ENCODE peak calls at places on chromosome 6, in five cellular contexts. One of them, this sample, is unnamed.

GRCh38 chr6:144383336-144383735 is 98.2 kb downstream of the UTRN start:
- ATAC-seq in PC-3: no peak
- ATAC-seq in stimulated activated naive B cell treated with anti-CD40 and anti-IgM and Interleukin-4, amounts not matched to agents 10 μg/mL and 1 μg/mL and 100 μg/mL, for 72 hours: no peak
- ATAC-seq in K562: no peak
- ATAC-seq in activated naive CD8-positive, alpha-beta T cell treated with anti-CD3 and anti-CD28 coated beads, Interleukin-2, amount 50 U/mL, for 24 hours: no peak
- ATAC-seq in this sample: no peak

GRCh38 chr6:151647871-151648639 is 154.2 kb downstream of the CCDC170 start:
- ATAC-seq in PC-3: no peak
- ATAC-seq in stimulated activated naive B cell treated with anti-CD40 and anti-IgM and Interleukin-4, amounts not matched to agents 10 μg/mL and 1 μg/mL and 100 μg/mL, for 72 hours: no peak
- ATAC-seq in K562: peak; percentile 97
- ATAC-seq in activated naive CD8-positive, alpha-beta T cell treated with anti-CD3 and anti-CD28 coated beads, Interleukin-2, amount 50 U/mL, for 24 hours: no peak
- ATAC-seq in this sample: no peak

GRCh38 chr6:113137411-113137810 is 719.7 kb upstream of the MARCKS start:
- ATAC-seq in PC-3: no peak
- ATAC-seq in stimulated activated naive B cell treated with anti-CD40 and anti-IgM and Interleukin-4, amounts not matched to agents 10 μg/mL and 1 μg/mL and 100 μg/mL, for 72 hours: no peak
- ATAC-seq in K562: no peak
- ATAC-seq in activated naive CD8-positive, alpha-beta T cell treated with anti-CD3 and anti-CD28 coated beads, Interleukin-2, amount 50 U/mL, for 24 hours: no peak
- ATAC-seq in this sample: no peak

GRCh38 chr6:138404666-138405337 is 779 bp downstream of the HEBP2 start:
- ATAC-seq in PC-3: peak; percentile 6
- ATAC-seq in stimulated activated naive B cell treated with anti-CD40 and anti-IgM and Interleukin-4, amounts not matched to agents 10 μg/mL and 1 μg/mL and 100 μg/mL, for 72 hours: peak; percentile 34
- ATAC-seq in K562: peak; percentile 21
- ATAC-seq in activated naive CD8-positive, alpha-beta T cell treated with anti-CD3 and anti-CD28 coated beads, Interleukin-2, amount 50 U/mL, for 24 hours: peak; percentile 12
- ATAC-seq in this sample: peak; percentile 51

GRCh38 chr6:37013516-37014491 is 8.3 kb downstream of the FGD2 start:
- ATAC-seq in PC-3: no peak
- ATAC-seq in stimulated activated naive B cell treated with anti-CD40 and anti-IgM and Interleukin-4, amounts not matched to agents 10 μg/mL and 1 μg/mL and 100 μg/mL, for 72 hours: no peak
- ATAC-seq in K562: no peak
- ATAC-seq in activated naive CD8-positive, alpha-beta T cell treated with anti-CD3 and anti-CD28 coated beads, Interleukin-2, amount 50 U/mL, for 24 hours: no peak
- ATAC-seq in this sample: no peak

GRCh38 chr6:143701343-143702234 is 23.8 kb downstream of the PHACTR2 start:
- ATAC-seq in PC-3: no peak
- ATAC-seq in stimulated activated naive B cell treated with anti-CD40 and anti-IgM and Interleukin-4, amounts not matched to agents 10 μg/mL and 1 μg/mL and 100 μg/mL, for 72 hours: no peak
- ATAC-seq in K562: no peak
- ATAC-seq in activated naive CD8-positive, alpha-beta T cell treated with anti-CD3 and anti-CD28 coated beads, Interleukin-2, amount 50 U/mL, for 24 hours: no peak
- ATAC-seq in this sample: no peak

GRCh38 chr6:33841070-33841469 is 37.3 kb upstream of the MLN start:
- ATAC-seq in PC-3: no peak
- ATAC-seq in stimulated activated naive B cell treated with anti-CD40 and anti-IgM and Interleukin-4, amounts not matched to agents 10 μg/mL and 1 μg/mL and 100 μg/mL, for 72 hours: no peak
- ATAC-seq in K562: peak; percentile 40
- ATAC-seq in activated naive CD8-positive, alpha-beta T cell treated with anti-CD3 and anti-CD28 coated beads, Interleukin-2, amount 50 U/mL, for 24 hours: no peak
- ATAC-seq in this sample: no peak

GRCh38 chr6:154341326-154341725 is 15.3 kb downstream of the IPCEF1 start:
- ATAC-seq in PC-3: no peak
- ATAC-seq in stimulated activated naive B cell treated with anti-CD40 and anti-IgM and Interleukin-4, amounts not matched to agents 10 μg/mL and 1 μg/mL and 100 μg/mL, for 72 hours: no peak
- ATAC-seq in K562: no peak
- ATAC-seq in activated naive CD8-positive, alpha-beta T cell treated with anti-CD3 and anti-CD28 coated beads, Interleukin-2, amount 50 U/mL, for 24 hours: no peak
- ATAC-seq in this sample: no peak

GRCh38 chr6:90131614-90132423 is 164.8 kb downstream of the BACH2 start:
- ATAC-seq in PC-3: no peak
- ATAC-seq in stimulated activated naive B cell treated with anti-CD40 and anti-IgM and Interleukin-4, amounts not matched to agents 10 μg/mL and 1 μg/mL and 100 μg/mL, for 72 hours: peak; percentile 43
- ATAC-seq in K562: no peak
- ATAC-seq in activated naive CD8-positive, alpha-beta T cell treated with anti-CD3 and anti-CD28 coated beads, Interleukin-2, amount 50 U/mL, for 24 hours: peak; percentile 23
- ATAC-seq in this sample: no peak

GRCh38 chr6:35234901-35235300 is 21.1 kb downstream of the SCUBE3 start:
- ATAC-seq in PC-3: no peak
- ATAC-seq in stimulated activated naive B cell treated with anti-CD40 and anti-IgM and Interleukin-4, amounts not matched to agents 10 μg/mL and 1 μg/mL and 100 μg/mL, for 72 hours: no peak
- ATAC-seq in K562: no peak
- ATAC-seq in activated naive CD8-positive, alpha-beta T cell treated with anti-CD3 and anti-CD28 coated beads, Interleukin-2, amount 50 U/mL, for 24 hours: no peak
- ATAC-seq in this sample: no peak

GRCh38 chr6:160069050-160069454 is 52.6 kb upstream of the SLC22A1 start:
- ATAC-seq in PC-3: no peak
- ATAC-seq in stimulated activated naive B cell treated with anti-CD40 and anti-IgM and Interleukin-4, amounts not matched to agents 10 μg/mL and 1 μg/mL and 100 μg/mL, for 72 hours: peak; percentile 94
- ATAC-seq in K562: no peak
- ATAC-seq in activated naive CD8-positive, alpha-beta T cell treated with anti-CD3 and anti-CD28 coated beads, Interleukin-2, amount 50 U/mL, for 24 hours: peak; percentile 31
- ATAC-seq in this sample: peak; percentile 96

GRCh38 chr6:129047834-129048233 is 164.9 kb downstream of the LAMA2 start:
- ATAC-seq in PC-3: no peak
- ATAC-seq in stimulated activated naive B cell treated with anti-CD40 and anti-IgM and Interleukin-4, amounts not matched to agents 10 μg/mL and 1 μg/mL and 100 μg/mL, for 72 hours: no peak
- ATAC-seq in K562: no peak
- ATAC-seq in activated naive CD8-positive, alpha-beta T cell treated with anti-CD3 and anti-CD28 coated beads, Interleukin-2, amount 50 U/mL, for 24 hours: no peak
- ATAC-seq in this sample: no peak

GRCh38 chr6:41255638-41256246 is 27.6 kb downstream of the TREML4 start:
- ATAC-seq in PC-3: no peak
- ATAC-seq in stimulated activated naive B cell treated with anti-CD40 and anti-IgM and Interleukin-4, amounts not matched to agents 10 μg/mL and 1 μg/mL and 100 μg/mL, for 72 hours: peak; percentile 33
- ATAC-seq in K562: no peak
- ATAC-seq in activated naive CD8-positive, alpha-beta T cell treated with anti-CD3 and anti-CD28 coated beads, Interleukin-2, amount 50 U/mL, for 24 hours: no peak
- ATAC-seq in this sample: no peak

GRCh38 chr6:166488701-166489100 is 97.8 kb downstream of the RAMACL start:
- ATAC-seq in PC-3: no peak
- ATAC-seq in stimulated activated naive B cell treated with anti-CD40 and anti-IgM and Interleukin-4, amounts not matched to agents 10 μg/mL and 1 μg/mL and 100 μg/mL, for 72 hours: peak; percentile 15
- ATAC-seq in K562: no peak
- ATAC-seq in activated naive CD8-positive, alpha-beta T cell treated with anti-CD3 and anti-CD28 coated beads, Interleukin-2, amount 50 U/mL, for 24 hours: no peak
- ATAC-seq in this sample: no peak

GRCh38 chr6:156598316-156598715 is 178.9 kb upstream of the ARID1B start:
- ATAC-seq in PC-3: no peak
- ATAC-seq in stimulated activated naive B cell treated with anti-CD40 and anti-IgM and Interleukin-4, amounts not matched to agents 10 μg/mL and 1 μg/mL and 100 μg/mL, for 72 hours: no peak
- ATAC-seq in K562: no peak
- ATAC-seq in activated naive CD8-positive, alpha-beta T cell treated with anti-CD3 and anti-CD28 coated beads, Interleukin-2, amount 50 U/mL, for 24 hours: no peak
- ATAC-seq in this sample: no peak

GRCh38 chr6:4055420-4056041 is 23.4 kb downstream of the FAM217A start:
- ATAC-seq in PC-3: peak; percentile 57
- ATAC-seq in stimulated activated naive B cell treated with anti-CD40 and anti-IgM and Interleukin-4, amounts not matched to agents 10 μg/mL and 1 μg/mL and 100 μg/mL, for 72 hours: no peak
- ATAC-seq in K562: peak; percentile 84
- ATAC-seq in activated naive CD8-positive, alpha-beta T cell treated with anti-CD3 and anti-CD28 coated beads, Interleukin-2, amount 50 U/mL, for 24 hours: no peak
- ATAC-seq in this sample: no peak

GRCh38 chr6:168107191-168107940 is 28.4 kb upstream of the FRMD1 start:
- ATAC-seq in PC-3: no peak
- ATAC-seq in stimulated activated naive B cell treated with anti-CD40 and anti-IgM and Interleukin-4, amounts not matched to agents 10 μg/mL and 1 μg/mL and 100 μg/mL, for 72 hours: no peak
- ATAC-seq in K562: no peak
- ATAC-seq in activated naive CD8-positive, alpha-beta T cell treated with anti-CD3 and anti-CD28 coated beads, Interleukin-2, amount 50 U/mL, for 24 hours: no peak
- ATAC-seq in this sample: no peak

GRCh38 chr6:23828861-23829260 is 297.2 kb upstream of the NRSN1 start:
- ATAC-seq in PC-3: no peak
- ATAC-seq in stimulated activated naive B cell treated with anti-CD40 and anti-IgM and Interleukin-4, amounts not matched to agents 10 μg/mL and 1 μg/mL and 100 μg/mL, for 72 hours: no peak
- ATAC-seq in K562: no peak
- ATAC-seq in activated naive CD8-positive, alpha-beta T cell treated with anti-CD3 and anti-CD28 coated beads, Interleukin-2, amount 50 U/mL, for 24 hours: no peak
- ATAC-seq in this sample: no peak

GRCh38 chr6:17226269-17226668 is 54.9 kb upstream of the RBM24 start:
- ATAC-seq in PC-3: no peak
- ATAC-seq in stimulated activated naive B cell treated with anti-CD40 and anti-IgM and Interleukin-4, amounts not matched to agents 10 μg/mL and 1 μg/mL and 100 μg/mL, for 72 hours: no peak
- ATAC-seq in K562: no peak
- ATAC-seq in activated naive CD8-positive, alpha-beta T cell treated with anti-CD3 and anti-CD28 coated beads, Interleukin-2, amount 50 U/mL, for 24 hours: no peak
- ATAC-seq in this sample: no peak

GRCh38 chr6:108609276-108609769 is 48.6 kb downstream of the FOXO3 start:
- ATAC-seq in PC-3: peak; percentile 99
- ATAC-seq in stimulated activated naive B cell treated with anti-CD40 and anti-IgM and Interleukin-4, amounts not matched to agents 10 μg/mL and 1 μg/mL and 100 μg/mL, for 72 hours: no peak
- ATAC-seq in K562: no peak
- ATAC-seq in activated naive CD8-positive, alpha-beta T cell treated with anti-CD3 and anti-CD28 coated beads, Interleukin-2, amount 50 U/mL, for 24 hours: no peak
- ATAC-seq in this sample: no peak

GRCh38 chr6:105954148-105954547 is 132.0 kb upstream of the PRDM1 start:
- ATAC-seq in PC-3: no peak
- ATAC-seq in stimulated activated naive B cell treated with anti-CD40 and anti-IgM and Interleukin-4, amounts not matched to agents 10 μg/mL and 1 μg/mL and 100 μg/mL, for 72 hours: no peak
- ATAC-seq in K562: no peak
- ATAC-seq in activated naive CD8-positive, alpha-beta T cell treated with anti-CD3 and anti-CD28 coated beads, Interleukin-2, amount 50 U/mL, for 24 hours: no peak
- ATAC-seq in this sample: no peak

GRCh38 chr6:169046483-169047192 is 207.0 kb downstream of the THBS2 start:
- ATAC-seq in PC-3: no peak
- ATAC-seq in stimulated activated naive B cell treated with anti-CD40 and anti-IgM and Interleukin-4, amounts not matched to agents 10 μg/mL and 1 μg/mL and 100 μg/mL, for 72 hours: no peak
- ATAC-seq in K562: no peak
- ATAC-seq in activated naive CD8-positive, alpha-beta T cell treated with anti-CD3 and anti-CD28 coated beads, Interleukin-2, amount 50 U/mL, for 24 hours: no peak
- ATAC-seq in this sample: no peak

GRCh38 chr6:36956111-36956820 is 1.7 kb downstream of the PI16 start:
- ATAC-seq in PC-3: peak; percentile 81
- ATAC-seq in stimulated activated naive B cell treated with anti-CD40 and anti-IgM and Interleukin-4, amounts not matched to agents 10 μg/mL and 1 μg/mL and 100 μg/mL, for 72 hours: peak; percentile 17
- ATAC-seq in K562: no peak
- ATAC-seq in activated naive CD8-positive, alpha-beta T cell treated with anti-CD3 and anti-CD28 coated beads, Interleukin-2, amount 50 U/mL, for 24 hours: no peak
- ATAC-seq in this sample: no peak

GRCh38 chr6:2636672-2637071 is 114.0 kb downstream of the MYLK4 start:
- ATAC-seq in PC-3: no peak
- ATAC-seq in stimulated activated naive B cell treated with anti-CD40 and anti-IgM and Interleukin-4, amounts not matched to agents 10 μg/mL and 1 μg/mL and 100 μg/mL, for 72 hours: no peak
- ATAC-seq in K562: no peak
- ATAC-seq in activated naive CD8-positive, alpha-beta T cell treated with anti-CD3 and anti-CD28 coated beads, Interleukin-2, amount 50 U/mL, for 24 hours: no peak
- ATAC-seq in this sample: no peak

GRCh38 chr6:5726976-5727718 is 279.6 kb downstream of the NRN1 start:
- ATAC-seq in PC-3: no peak
- ATAC-seq in stimulated activated naive B cell treated with anti-CD40 and anti-IgM and Interleukin-4, amounts not matched to agents 10 μg/mL and 1 μg/mL and 100 μg/mL, for 72 hours: no peak
- ATAC-seq in K562: no peak
- ATAC-seq in activated naive CD8-positive, alpha-beta T cell treated with anti-CD3 and anti-CD28 coated beads, Interleukin-2, amount 50 U/mL, for 24 hours: no peak
- ATAC-seq in this sample: no peak

GRCh38 chr6:112189494-112189893 is 64.9 kb downstream of the LAMA4 start:
- ATAC-seq in PC-3: no peak
- ATAC-seq in stimulated activated naive B cell treated with anti-CD40 and anti-IgM and Interleukin-4, amounts not matched to agents 10 μg/mL and 1 μg/mL and 100 μg/mL, for 72 hours: no peak
- ATAC-seq in K562: no peak
- ATAC-seq in activated naive CD8-positive, alpha-beta T cell treated with anti-CD3 and anti-CD28 coated beads, Interleukin-2, amount 50 U/mL, for 24 hours: no peak
- ATAC-seq in this sample: no peak

This sample was measured in stimulated activated memory B cell treated with anti-CD40 and anti-IgM and Interleukin-4, amounts not matched to agents 10 μg/mL and 1 μg/mL and 100 μg/mL, for 72 hours.